ENCODE peak calls at places on chromosome 1, in four cellular contexts. B is lower lobe of right lung, P is hepatocyte, T is testis. C is an unnamed sample.
A peak's percentile ranks its signal among the peaks of the same experiment; 100 is the strongest.

GRCh38 chr1:119681560-119681959 is 30.2 kb upstream of the PHGDH start:
- DNase-seq in B (no peak), P (no peak), T (no peak), C (no peak)

GRCh38 chr1:245788269-245788668 is 633.5 kb downstream of the KIF26B start:
- DNase-seq in B (no peak), P (peak; percentile 54), T (no peak), C (no peak)

GRCh38 chr1:156592910-156593732 is 1.5 kb downstream of the NAXE start:
- DNase-seq in B (no peak), P (no peak), T (no peak), C (no peak)

GRCh38 chr1:28111157-28111556 is 22.7 kb upstream of the EYA3 start:
- DNase-seq in B (peak; percentile 75), P (no peak), T (no peak), C (no peak)

GRCh38 chr1:224733021-224733911 is 117.1 kb downstream of the CNIH3 start:
- DNase-seq in B (no peak), P (peak; percentile 76), T (peak; percentile 29), C (no peak)

GRCh38 chr1:156866679-156867015 is 6.0 kb downstream of the NTRK1 start:
- DNase-seq in B (no peak), P (no peak), T (no peak), C (no peak)

GRCh38 chr1:94396356-94396755 is 21.8 kb upstream of the ABCD3 start:
- DNase-seq in B (no peak), P (no peak), T (no peak), C (no peak)

GRCh38 chr1:5647226-5647625 is 345.0 kb downstream of the NPHP4 start:
- DNase-seq in B (no peak), P (no peak), T (no peak), C (no peak)

GRCh38 chr1:83845437-83846071 is 153.4 kb downstream of the TTLL7 start:
- DNase-seq in B (no peak), P (peak; percentile 39), T (no peak), C (no peak)

GRCh38 chr1:219834247-219834917 is 94.0 kb downstream of the SLC30A10 start:
- DNase-seq in B (no peak), P (no peak), T (no peak), C (no peak)

GRCh38 chr1:214660900-214661299 is 57.9 kb downstream of the CENPF start:
- DNase-seq in B (no peak), P (peak; percentile 87), T (peak; percentile 86), C (no peak)

GRCh38 chr1:90344963-90345730 is 350.2 kb downstream of the ZNF326 start:
- DNase-seq in B (no peak), P (no peak), T (no peak), C (no peak)

GRCh38 chr1:167707942-167708341 is 13.8 kb upstream of the MPZL1 start:
- DNase-seq in B (no peak), P (no peak), T (no peak), C (no peak)

GRCh38 chr1:1578371-1578940 is 3.8 kb upstream of the SSU72 start:
- DNase-seq in B (no peak), P (no peak), T (no peak), C (no peak)

GRCh38 chr1:246726881-246727280 is 2.7 kb downstream of the SCCPDH start:
- DNase-seq in B (no peak), P (no peak), T (no peak), C (no peak)

GRCh38 chr1:212691561-212692071 is 8.0 kb downstream of the BATF3 start:
- DNase-seq in B (no peak), P (no peak), T (no peak), C (no peak)

GRCh38 chr1:34681481-34682451 is 73.1 kb upstream of the GJB5 start:
- DNase-seq in B (no peak), P (peak; percentile 74), T (peak; percentile 64), C (peak; percentile 52)

GRCh38 chr1:206890690-206891089 is 6.6 kb upstream of the IL24 start:
- DNase-seq in B (no peak), P (no peak), T (no peak), C (no peak)

GRCh38 chr1:245898581-245898980 is 608.5 kb downstream of the SMYD3 start:
- DNase-seq in B (no peak), P (no peak), T (no peak), C (no peak)

GRCh38 chr1:77232829-77233228 is 13.6 kb upstream of the PIGK start:
- DNase-seq in B (no peak), P (no peak), T (no peak), C (no peak)

GRCh38 chr1:237115035-237115434 is 73.1 kb downstream of the RYR2 start:
- DNase-seq in B (no peak), P (no peak), T (peak; percentile 38), C (no peak)

GRCh38 chr1:182166750-182167149 is 105.2 kb upstream of the ZNF648 start:
- DNase-seq in B (no peak), P (no peak), T (no peak), C (no peak)

GRCh38 chr1:150017206-150017750 is 6.8 kb upstream of the OTUD7B start:
- DNase-seq in B (peak; percentile 53), P (peak; percentile 66), T (no peak), C (no peak)

GRCh38 chr1:2927995-2928732 is 93.1 kb upstream of the ACTRT2 start:
- DNase-seq in B (no peak), P (no peak), T (peak; percentile 26), C (no peak)

GRCh38 chr1:200890818-200891773 is 3.6 kb upstream of the INAVA start:
- DNase-seq in B (no peak), P (peak; percentile 84), T (no peak), C (peak; percentile 54)

GRCh38 chr1:228392111-228392936 is 14.3 kb downstream of the TRIM11 start:
- DNase-seq in B (peak; percentile 10), P (no peak), T (no peak), C (no peak)

GRCh38 chr1:53292690-53293089 is 35.2 kb downstream of the LRP8 start:
- DNase-seq in B (no peak), P (no peak), T (no peak), C (no peak)

GRCh38 chr1:103937763-103938357 is 188.2 kb downstream of the AMY1C start:
- DNase-seq in B (no peak), P (no peak), T (peak; percentile 33), C (no peak)

GRCh38 chr1:205520709-205521108 is 16.2 kb downstream of the CDK18 start:
- DNase-seq in B (no peak), P (no peak), T (no peak), C (no peak)

GRCh38 chr1:54421101-54421504 is 14.9 kb upstream of the SSBP3 start:
- DNase-seq in B (no peak), P (no peak), T (no peak), C (peak; percentile 16)

GRCh38 chr1:226882631-226883409 is 12.4 kb downstream of the PSEN2 start:
- DNase-seq in B (no peak), P (peak; percentile 27), T (peak; percentile 36), C (no peak)

GRCh38 chr1:31939484-31940329 is 1.5 kb upstream of the PTP4A2 start:
- DNase-seq in B (peak; percentile 68), P (peak; percentile 91), T (peak; percentile 61), C (peak; percentile 87)

GRCh38 chr1:161350666-161351065 is 17.0 kb downstream of the CFAP126 start:
- DNase-seq in B (no peak), P (no peak), T (no peak), C (no peak)

GRCh38 chr1:116986531-116987255 is 14.9 kb upstream of the CD101 start:
- DNase-seq in B (no peak), P (no peak), T (no peak), C (no peak)

GRCh38 chr1:223775711-223776074 is 63.4 kb downstream of the CAPN2 start:
- DNase-seq in B (no peak), P (no peak), T (no peak), C (no peak)

GRCh38 chr1:96538883-96539282 is 182.7 kb upstream of the PTBP2 start:
- DNase-seq in B (no peak), P (peak; percentile 73), T (no peak), C (no peak)

GRCh38 chr1:231571904-231572303 is 43.4 kb downstream of the TSNAX start:
- DNase-seq in B (no peak), P (no peak), T (no peak), C (no peak)

DNA sequence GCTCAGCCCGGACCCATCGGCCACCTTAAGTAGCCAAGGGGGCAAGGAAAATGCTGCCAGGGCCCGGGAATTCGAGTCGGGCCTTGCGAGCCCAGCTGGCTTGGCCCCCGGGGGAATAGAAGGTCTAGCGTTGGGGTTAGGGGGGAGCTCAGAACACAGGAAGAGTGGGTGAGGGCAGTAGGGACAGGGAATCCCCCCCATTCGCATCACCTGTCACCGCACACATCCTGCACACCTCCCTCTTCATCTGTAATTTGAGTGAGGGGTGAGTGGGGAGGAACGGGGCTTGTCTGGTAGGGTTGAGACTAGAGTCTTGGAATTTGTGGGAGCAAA is 366 bp upstream of the PLXNA2 start:
- DNase-seq in B (no peak), P (no peak), T (no peak), C (no peak)
- H3K4me1 ChIP-seq in B (peaks cover 48% of the 10 kb centered on the region), P (peaks cover 23% of the 10 kb centered on the region), T (peaks cover 12% of the 10 kb centered on the region), C (peaks cover 9% of the 10 kb centered on the region)

GRCh38 chr1:204102719-204103118 is 29.8 kb downstream of the SOX13 start:
- DNase-seq in B (no peak), P (no peak), T (no peak), C (peak; percentile 31)
- H3K4me1 ChIP-seq in B (peaks cover 75% of the 10 kb centered on the region), P (peaks cover 35% of the 10 kb centered on the region), T (peaks cover 8% of the 10 kb centered on the region), C (peaks cover 45% of the 10 kb centered on the region)

GRCh38 chr1:29162476-29163138 is 19.1 kb downstream of the SRSF4 start:
- DNase-seq in B (no peak), P (no peak), T (no peak), C (no peak)
- H3K4me1 ChIP-seq in B (peaks cover 38% of the 10 kb centered on the region), P (peaks cover 39% of the 10 kb centered on the region), T (peaks cover 14% of the 10 kb centered on the region), C (no peaks in the 10 kb centered on the region)

GRCh38 chr1:241536969-241537368 is 4.8 kb downstream of the KMO start:
- DNase-seq in B (no peak), P (no peak), T (no peak), C (no peak)
- H3K4me1 ChIP-seq in B (no peaks in the 10 kb centered on the region), P (peaks cover 5% of the 10 kb centered on the region), T (no peaks in the 10 kb centered on the region), C (no peaks in the 10 kb centered on the region)

GRCh38 chr1:38605091-38605490 is 254.5 kb downstream of the RRAGC start:
- DNase-seq in B (no peak), P (no peak), T (no peak), C (no peak)
- H3K4me1 ChIP-seq in B (no peaks in the 10 kb centered on the region), P (no peaks in the 10 kb centered on the region), T (no peaks in the 10 kb centered on the region), C (peaks cover 11% of the 10 kb centered on the region)

GRCh38 chr1:202585591-202585934 is 124.7 kb downstream of the SYT2 start:
- DNase-seq in B (no peak), P (no peak), T (no peak), C (no peak)
- H3K4me1 ChIP-seq in B (peaks cover 32% of the 10 kb centered on the region), P (peaks cover 23% of the 10 kb centered on the region), T (peaks cover 20% of the 10 kb centered on the region), C (peaks cover 22% of the 10 kb centered on the region)

GRCh38 chr1:16012590-16013219 is 5.1 kb downstream of the HSPB7 start:
- DNase-seq in B (peak; percentile 81), P (peak; percentile 92), T (peak; percentile 69), C (peak; percentile 8)
- H3K4me1 ChIP-seq in B (peaks cover 29% of the 10 kb centered on the region), P (peaks cover 40% of the 10 kb centered on the region), T (peaks cover 55% of the 10 kb centered on the region), C (peaks cover 24% of the 10 kb centered on the region)